ENCODE peak calls at places on chromosomes 12 and 14, in six cellular contexts. H, T, N, L, D and U are unnamed samples.

GRCh38 chr12:98515368-98516183 is at the start of gene TMPO:
- ATAC-seq in L (peak), H (peak), T (peak), N (peak), D (peak), U (peak)

GRCh38 chr12:103556890-103557667 is 30.0 kb upstream of the STAB2 start:
- ATAC-seq in H (no peak), N (peak), D (no peak), T (no peak), L (no peak), U (no peak)

GRCh38 chr12:94783862-94784261 is 133.5 kb upstream of the TMCC3 start:
- ATAC-seq in D (peak), H (no peak), L (no peak), T (no peak), N (no peak), U (no peak)

GRCh38 chr12:920676-921075 is 28.8 kb downstream of the RAD52 start:
- ATAC-seq in T (no peak), N (no peak), D (peak), L (no peak), H (no peak), U (no peak)

GRCh38 chr14:96380735-96381134 is 11.2 kb upstream of the AK7 start:
- ATAC-seq in L (peak), T (no peak), N (no peak), H (no peak), D (no peak), U (no peak)

GRCh38 chr12:131413471-131413870 is 297.4 kb upstream of the SFSWAP start:
- ATAC-seq in T (no peak), H (no peak), L (no peak), N (no peak), D (no peak), U (no peak)

GRCh38 chr14:80390911-80391310 is 179.6 kb upstream of the DIO2 start:
- ATAC-seq in D (peak), T (peak), N (no peak), L (no peak), H (no peak), U (peak)

GRCh38 chr14:105046891-105047282 is 18.3 kb downstream of the GPR132 start:
- ATAC-seq in D (no peak), L (no peak), T (no peak), H (no peak), N (no peak), U (no peak)

GRCh38 chr14:43539210-43539609 is 967.9 kb downstream of the FSCB start:
- ATAC-seq in H (no peak), N (peak), L (no peak), T (peak), D (no peak), U (no peak)

GRCh38 chr12:87201598-87201997 is 827.6 kb downstream of the C12orf50 start:
- ATAC-seq in L (no peak), N (no peak), H (no peak), T (no peak), D (no peak), U (no peak)

GRCh38 chr14:68335312-68335711 is 457.6 kb downstream of the ZFP36L1 start:
- ATAC-seq in T (no peak), H (no peak), D (no peak), L (no peak), N (no peak), U (no peak)

GRCh38 chr14:69652942-69653680 is 41.7 kb downstream of the SUSD6 start:
- ATAC-seq in N (peak), D (no peak), T (no peak), L (no peak), H (no peak), U (peak)

GRCh38 chr12:131116437-131117117 is 162.9 kb downstream of the ADGRD1 start:
- ATAC-seq in H (no peak), T (peak), D (no peak), N (peak), L (no peak), U (no peak)

GRCh38 chr12:130474599-130474998 is 136.9 kb downstream of the PIWIL1 start:
- ATAC-seq in L (no peak), D (no peak), N (no peak), T (no peak), H (peak), U (no peak)

GRCh38 chr14:69775012-69775411 is 8.1 kb downstream of the SRSF5 start:
- ATAC-seq in T (no peak), H (no peak), N (no peak), D (no peak), L (no peak), U (no peak)

GRCh38 chr12:65025070-65025469 is 96.0 kb downstream of the WIF1 start:
- ATAC-seq in D (no peak), L (no peak), N (no peak), T (no peak), H (no peak), U (no peak)

GRCh38 chr14:100147181-100147631 is 12.2 kb downstream of the DEGS2 start:
- ATAC-seq in H (peak), T (no peak), L (peak), D (no peak), N (no peak), U (no peak)